ENCODE peak calls at places on chromosomes 3 and 15, in seven cellular contexts. One of them, this sample, is unnamed.

GRCh38 chr3:3154879-3155610 is 24.4 kb downstream of the CRBN start:
- DNase-seq in fibroblast of lung: peak; percentile 22
- DNase-seq in AG09309: no peak
- DNase-seq in activated T-cell treated with anti-CD3 and anti-CD28 coated beads for 24 hours: no peak
- DNase-seq in endothelial cell of umbilical vein: no peak
- DNase-seq in M059J: no peak
- DNase-seq in SK-MEL-5: peak; percentile 78
- DNase-seq in this sample: no peak

GRCh38 chr3:32457971-32458471 is 44.6 kb downstream of the CMTM6 start:
- DNase-seq in fibroblast of lung: no peak
- DNase-seq in AG09309: no peak
- DNase-seq in activated T-cell treated with anti-CD3 and anti-CD28 coated beads for 24 hours: peak; percentile 41
- DNase-seq in endothelial cell of umbilical vein: peak; percentile 71
- DNase-seq in M059J: no peak
- DNase-seq in SK-MEL-5: no peak
- DNase-seq in this sample: no peak

GRCh38 chr15:73856458-73857192 is 16.7 kb upstream of the TBC1D21 start:
- DNase-seq in fibroblast of lung: no peak
- DNase-seq in AG09309: no peak
- DNase-seq in activated T-cell treated with anti-CD3 and anti-CD28 coated beads for 24 hours: no peak
- DNase-seq in endothelial cell of umbilical vein: no peak
- DNase-seq in M059J: no peak
- DNase-seq in SK-MEL-5: no peak
- DNase-seq in this sample: no peak

GRCh38 chr3:69214241-69214640 is 91.8 kb upstream of the LMOD3 start:
- DNase-seq in fibroblast of lung: no peak
- DNase-seq in AG09309: no peak
- DNase-seq in activated T-cell treated with anti-CD3 and anti-CD28 coated beads for 24 hours: no peak
- DNase-seq in endothelial cell of umbilical vein: no peak
- DNase-seq in M059J: peak; percentile 28
- DNase-seq in SK-MEL-5: no peak
- DNase-seq in this sample: no peak

GRCh38 chr15:63372018-63372705 is 9.5 kb downstream of the CA12 start:
- DNase-seq in fibroblast of lung: peak; percentile 98
- DNase-seq in AG09309: peak; percentile 96
- DNase-seq in activated T-cell treated with anti-CD3 and anti-CD28 coated beads for 24 hours: peak; percentile 9
- DNase-seq in endothelial cell of umbilical vein: peak; percentile 51
- DNase-seq in M059J: peak; percentile 97
- DNase-seq in SK-MEL-5: no peak
- DNase-seq in this sample: no peak

GRCh38 chr15:80834906-80835305 is 55.7 kb downstream of the CEMIP start:
- DNase-seq in fibroblast of lung: no peak
- DNase-seq in AG09309: no peak
- DNase-seq in activated T-cell treated with anti-CD3 and anti-CD28 coated beads for 24 hours: no peak
- DNase-seq in endothelial cell of umbilical vein: no peak
- DNase-seq in M059J: no peak
- DNase-seq in SK-MEL-5: no peak
- DNase-seq in this sample: no peak

GRCh38 chr3:194686816-194687637 is 1.3 kb downstream of the FAM43A start:
- DNase-seq in fibroblast of lung: peak; percentile 73
- DNase-seq in AG09309: no peak
- DNase-seq in activated T-cell treated with anti-CD3 and anti-CD28 coated beads for 24 hours: peak; percentile 6
- DNase-seq in endothelial cell of umbilical vein: peak; percentile 44
- DNase-seq in M059J: peak; percentile 54
- DNase-seq in SK-MEL-5: no peak
- DNase-seq in this sample: no peak

GRCh38 chr3:151166161-151166560 is 36.9 kb downstream of the GPR171 start:
- DNase-seq in fibroblast of lung: no peak
- DNase-seq in AG09309: no peak
- DNase-seq in activated T-cell treated with anti-CD3 and anti-CD28 coated beads for 24 hours: no peak
- DNase-seq in endothelial cell of umbilical vein: no peak
- DNase-seq in M059J: no peak
- DNase-seq in SK-MEL-5: peak; percentile 37
- DNase-seq in this sample: no peak

GRCh38 chr15:38042707-38043445 is 108.4 kb downstream of the TMCO5A start:
- DNase-seq in fibroblast of lung: no peak
- DNase-seq in AG09309: no peak
- DNase-seq in activated T-cell treated with anti-CD3 and anti-CD28 coated beads for 24 hours: no peak
- DNase-seq in endothelial cell of umbilical vein: peak; percentile 38
- DNase-seq in M059J: peak; percentile 17
- DNase-seq in SK-MEL-5: no peak
- DNase-seq in this sample: no peak

GRCh38 chr3:172098698-172099494 is 59.5 kb downstream of the FNDC3B start:
- DNase-seq in fibroblast of lung: peak; percentile 59
- DNase-seq in AG09309: no peak
- DNase-seq in activated T-cell treated with anti-CD3 and anti-CD28 coated beads for 24 hours: no peak
- DNase-seq in endothelial cell of umbilical vein: no peak
- DNase-seq in M059J: no peak
- DNase-seq in SK-MEL-5: peak; percentile 83
- DNase-seq in this sample: no peak